ENCODE peak calls at places on chromosomes 16 and 17, in seven cellular contexts. One of them, this sample, is unnamed. For H3K27me3 and H3K4me1, the result is how much of the 10 kb centered on the place peaks cover.

GRCh38 chr17:37849617-37849972 is 74.6 kb upstream of the TBC1D3K start:
- DNase-seq in left ventricle myocardium inferior: no peak
- DNase-seq in right cardiac atrium: no peak
- DNase-seq in aorta: no peak
- DNase-seq in fibroblast of lung: no peak
- DNase-seq in stomach: no peak
- DNase-seq in sigmoid colon: no peak
- DNase-seq in this sample: no peak

GRCh38 chr17:9987779-9988585 is 82.9 kb upstream of the RCVRN start:
- DNase-seq in left ventricle myocardium inferior: peak
- DNase-seq in aorta: no peak
- DNase-seq in stomach: no peak
- DNase-seq in fibroblast of lung: peak
- DNase-seq in right cardiac atrium: peak
- DNase-seq in sigmoid colon: no peak
- DNase-seq in this sample: no peak

GRCh38 chr16:28607116-28607623 is 2.7 kb downstream of the SULT1A1 start:
- DNase-seq in fibroblast of lung: no peak
- DNase-seq in right cardiac atrium: no peak
- DNase-seq in aorta: peak
- DNase-seq in sigmoid colon: peak
- DNase-seq in stomach: no peak
- DNase-seq in left ventricle myocardium inferior: no peak
- DNase-seq in this sample: no peak

GRCh38 chr16:3029499-3030127 is 5.8 kb downstream of the THOC6 start:
- DNase-seq in left ventricle myocardium inferior: no peak
- DNase-seq in sigmoid colon: no peak
- DNase-seq in stomach: no peak
- DNase-seq in aorta: no peak
- DNase-seq in right cardiac atrium: no peak
- DNase-seq in fibroblast of lung: no peak
- DNase-seq in this sample: no peak

GRCh38 chr17:58691701-58692238 is at the start of gene TEX14:
- DNase-seq in sigmoid colon: no peak
- DNase-seq in right cardiac atrium: no peak
- DNase-seq in fibroblast of lung: no peak
- DNase-seq in stomach: no peak
- DNase-seq in left ventricle myocardium inferior: peak
- DNase-seq in aorta: no peak
- DNase-seq in this sample: no peak

GRCh38 chr16:20614201-20615141 is 38.3 kb upstream of the ACSM2B start:
- DNase-seq in aorta: no peak
- DNase-seq in sigmoid colon: no peak
- DNase-seq in fibroblast of lung: no peak
- DNase-seq in right cardiac atrium: peak
- DNase-seq in left ventricle myocardium inferior: no peak
- DNase-seq in stomach: no peak
- DNase-seq in this sample: no peak

GRCh38 chr17:61396586-61397085 is 3.0 kb upstream of the TBX2 start:
- DNase-seq in fibroblast of lung: peak
- DNase-seq in stomach: no peak
- DNase-seq in sigmoid colon: no peak
- DNase-seq in right cardiac atrium: no peak
- DNase-seq in aorta: no peak
- DNase-seq in left ventricle myocardium inferior: no peak
- DNase-seq in this sample: no peak

GRCh38 chr16:456891-457483 is 31.5 kb downstream of the RAB11FIP3 start:
- DNase-seq in aorta: no peak
- DNase-seq in left ventricle myocardium inferior: no peak
- DNase-seq in sigmoid colon: no peak
- DNase-seq in fibroblast of lung: peak
- DNase-seq in stomach: peak
- DNase-seq in right cardiac atrium: no peak
- DNase-seq in this sample: no peak

GRCh38 chr16:88561485-88562369 is 8.5 kb upstream of the ZC3H18 start:
- DNase-seq in right cardiac atrium: no peak
- DNase-seq in stomach: peak
- DNase-seq in fibroblast of lung: peak
- DNase-seq in sigmoid colon: no peak
- DNase-seq in aorta: peak
- DNase-seq in left ventricle myocardium inferior: no peak
- DNase-seq in this sample: peak

GRCh38 chr17:79777844-79778503 is at the start of gene CBX2:
- DNase-seq in stomach: peak
- DNase-seq in fibroblast of lung: peak
- DNase-seq in right cardiac atrium: peak
- DNase-seq in aorta: peak
- DNase-seq in left ventricle myocardium inferior: peak
- DNase-seq in sigmoid colon: peak
- DNase-seq in this sample: peak

GRCh38 chr17:42547001-42547461 is 5.7 kb upstream of the HSD17B1 start:
- DNase-seq in left ventricle myocardium inferior: no peak
- DNase-seq in stomach: no peak
- DNase-seq in aorta: no peak
- DNase-seq in sigmoid colon: no peak
- DNase-seq in right cardiac atrium: no peak
- DNase-seq in fibroblast of lung: no peak
- DNase-seq in this sample: no peak

GRCh38 chr17:50904522-50905459 is 38.6 kb upstream of the TOB1 start:
- DNase-seq in sigmoid colon: peak
- DNase-seq in stomach: peak
- DNase-seq in fibroblast of lung: no peak
- DNase-seq in left ventricle myocardium inferior: peak
- DNase-seq in right cardiac atrium: peak
- DNase-seq in aorta: peak
- DNase-seq in this sample: no peak

GRCh38 chr16:13110124-13110796 is 208.9 kb downstream of the SHISA9 start:
- DNase-seq in left ventricle myocardium inferior: no peak
- DNase-seq in stomach: no peak
- DNase-seq in sigmoid colon: peak
- DNase-seq in fibroblast of lung: no peak
- DNase-seq in aorta: peak
- DNase-seq in right cardiac atrium: no peak
- DNase-seq in this sample: no peak

GRCh38 chr17:74790206-74791066 is 14.3 kb upstream of the NAT9 start:
- DNase-seq in stomach: no peak
- DNase-seq in left ventricle myocardium inferior: no peak
- DNase-seq in right cardiac atrium: no peak
- DNase-seq in fibroblast of lung: no peak
- DNase-seq in sigmoid colon: no peak
- DNase-seq in aorta: no peak
- DNase-seq in this sample: no peak

GRCh38 chr17:18946536-18946935 is 5.4 kb upstream of the SLC5A10 start:
- DNase-seq in aorta: no peak
- DNase-seq in stomach: no peak
- DNase-seq in sigmoid colon: no peak
- DNase-seq in left ventricle myocardium inferior: no peak
- DNase-seq in fibroblast of lung: no peak
- DNase-seq in right cardiac atrium: no peak
- DNase-seq in this sample: no peak

GRCh38 chr17:52636443-52636842 is 477.9 kb upstream of the CA10 start:
- DNase-seq in fibroblast of lung: no peak
- DNase-seq in right cardiac atrium: no peak
- DNase-seq in stomach: no peak
- DNase-seq in left ventricle myocardium inferior: no peak
- DNase-seq in aorta: no peak
- DNase-seq in sigmoid colon: no peak
- DNase-seq in this sample: no peak

GRCh38 chr16:66950971-66951790 is 9.9 kb upstream of the CES3 start:
- DNase-seq in aorta: no peak
- DNase-seq in left ventricle myocardium inferior: no peak
- DNase-seq in right cardiac atrium: no peak
- DNase-seq in fibroblast of lung: no peak
- DNase-seq in stomach: no peak
- DNase-seq in sigmoid colon: no peak
- DNase-seq in this sample: no peak

GRCh38 chr16:72829846-72830620 is 217.9 kb downstream of the ZFHX3 start:
- DNase-seq in right cardiac atrium: no peak
- DNase-seq in sigmoid colon: no peak
- DNase-seq in left ventricle myocardium inferior: no peak
- DNase-seq in fibroblast of lung: no peak
- DNase-seq in stomach: no peak
- DNase-seq in aorta: no peak
- DNase-seq in this sample: no peak

GRCh38 chr16:67632415-67633172 is 12.3 kb upstream of the CARMIL2 start:
- DNase-seq in fibroblast of lung: peak
- DNase-seq in left ventricle myocardium inferior: peak
- DNase-seq in sigmoid colon: peak
- DNase-seq in right cardiac atrium: peak
- DNase-seq in stomach: no peak
- DNase-seq in aorta: peak
- DNase-seq in this sample: no peak

GRCh38 chr16:11383481-11384183 is 38.4 kb downstream of the RMI2 start:
- DNase-seq in right cardiac atrium: no peak
- DNase-seq in sigmoid colon: peak
- DNase-seq in stomach: no peak
- DNase-seq in fibroblast of lung: no peak
- DNase-seq in aorta: peak
- DNase-seq in left ventricle myocardium inferior: no peak
- DNase-seq in this sample: no peak

GRCh38 chr16:2535644-2536021 is 2.2 kb upstream of the PDPK1 start:
- DNase-seq in right cardiac atrium: peak
- DNase-seq in fibroblast of lung: peak
- DNase-seq in aorta: peak
- DNase-seq in left ventricle myocardium inferior: no peak
- DNase-seq in stomach: no peak
- DNase-seq in sigmoid colon: peak
- DNase-seq in this sample: peak

GRCh38 chr16:13005836-13006235 is 104.4 kb downstream of the SHISA9 start:
- DNase-seq in aorta: no peak
- DNase-seq in sigmoid colon: no peak
- DNase-seq in right cardiac atrium: no peak
- DNase-seq in stomach: no peak
- DNase-seq in fibroblast of lung: no peak
- DNase-seq in left ventricle myocardium inferior: no peak
- DNase-seq in this sample: no peak

GRCh38 chr16:12386076-12386641 is 409.6 kb downstream of the SNX29 start:
- DNase-seq in sigmoid colon: no peak
- DNase-seq in fibroblast of lung: no peak
- DNase-seq in left ventricle myocardium inferior: no peak
- DNase-seq in stomach: no peak
- DNase-seq in aorta: no peak
- DNase-seq in right cardiac atrium: no peak
- DNase-seq in this sample: no peak

GRCh38 chr16:29009050-29009837 is 24.4 kb downstream of the LAT start:
- DNase-seq in right cardiac atrium: no peak
- DNase-seq in fibroblast of lung: no peak
- DNase-seq in stomach: no peak
- DNase-seq in aorta: no peak
- DNase-seq in left ventricle myocardium inferior: no peak
- DNase-seq in sigmoid colon: no peak
- DNase-seq in this sample: no peak

GRCh38 chr16:83714286-83714685 is 93.5 kb upstream of the HSBP1 start:
- DNase-seq in right cardiac atrium: no peak
- DNase-seq in stomach: no peak
- DNase-seq in aorta: no peak
- DNase-seq in left ventricle myocardium inferior: no peak
- DNase-seq in sigmoid colon: no peak
- DNase-seq in fibroblast of lung: no peak
- DNase-seq in this sample: no peak

GRCh38 chr17:1829189-1829578 is 518 bp downstream of the SMYD4 start:
- DNase-seq in stomach: no peak
- DNase-seq in fibroblast of lung: peak
- DNase-seq in aorta: no peak
- DNase-seq in right cardiac atrium: peak
- DNase-seq in sigmoid colon: peak
- DNase-seq in left ventricle myocardium inferior: no peak
- DNase-seq in this sample: no peak

GRCh38 chr17:55265434-55266021 is 768 bp downstream of the HLF start:
- DNase-seq in stomach: no peak
- DNase-seq in right cardiac atrium: peak
- DNase-seq in left ventricle myocardium inferior: no peak
- DNase-seq in fibroblast of lung: no peak
- DNase-seq in aorta: peak
- DNase-seq in sigmoid colon: peak
- DNase-seq in this sample: peak

GRCh38 chr17:45680360-45680759 is 103.8 kb upstream of the CRHR1 start:
- DNase-seq in left ventricle myocardium inferior: no peak
- DNase-seq in right cardiac atrium: no peak
- DNase-seq in sigmoid colon: no peak
- DNase-seq in stomach: no peak
- DNase-seq in aorta: no peak
- DNase-seq in fibroblast of lung: no peak
- DNase-seq in this sample: no peak
- H3K27me3 ChIP-seq in left ventricle myocardium inferior: half or more
- H3K27me3 ChIP-seq in right cardiac atrium: under half
- H3K27me3 ChIP-seq in sigmoid colon: under half
- H3K27me3 ChIP-seq in stomach: under half
- H3K27me3 ChIP-seq in aorta: under half
- H3K27me3 ChIP-seq in fibroblast of lung: under half
- H3K27me3 ChIP-seq in this sample: under half

GRCh38 chr17:41498276-41498675 is 7.1 kb downstream of the KRT13 start:
- DNase-seq in aorta: no peak
- DNase-seq in sigmoid colon: no peak
- DNase-seq in right cardiac atrium: no peak
- DNase-seq in stomach: no peak
- DNase-seq in left ventricle myocardium inferior: no peak
- DNase-seq in fibroblast of lung: no peak
- DNase-seq in this sample: no peak
- H3K4me1 ChIP-seq in aorta: under half
- H3K4me1 ChIP-seq in sigmoid colon: under half
- H3K4me1 ChIP-seq in right cardiac atrium: under half
- H3K4me1 ChIP-seq in stomach: under half
- H3K4me1 ChIP-seq in left ventricle myocardium inferior: under half
- H3K4me1 ChIP-seq in fibroblast of lung: under half
- H3K4me1 ChIP-seq in this sample: under half

DNA sequence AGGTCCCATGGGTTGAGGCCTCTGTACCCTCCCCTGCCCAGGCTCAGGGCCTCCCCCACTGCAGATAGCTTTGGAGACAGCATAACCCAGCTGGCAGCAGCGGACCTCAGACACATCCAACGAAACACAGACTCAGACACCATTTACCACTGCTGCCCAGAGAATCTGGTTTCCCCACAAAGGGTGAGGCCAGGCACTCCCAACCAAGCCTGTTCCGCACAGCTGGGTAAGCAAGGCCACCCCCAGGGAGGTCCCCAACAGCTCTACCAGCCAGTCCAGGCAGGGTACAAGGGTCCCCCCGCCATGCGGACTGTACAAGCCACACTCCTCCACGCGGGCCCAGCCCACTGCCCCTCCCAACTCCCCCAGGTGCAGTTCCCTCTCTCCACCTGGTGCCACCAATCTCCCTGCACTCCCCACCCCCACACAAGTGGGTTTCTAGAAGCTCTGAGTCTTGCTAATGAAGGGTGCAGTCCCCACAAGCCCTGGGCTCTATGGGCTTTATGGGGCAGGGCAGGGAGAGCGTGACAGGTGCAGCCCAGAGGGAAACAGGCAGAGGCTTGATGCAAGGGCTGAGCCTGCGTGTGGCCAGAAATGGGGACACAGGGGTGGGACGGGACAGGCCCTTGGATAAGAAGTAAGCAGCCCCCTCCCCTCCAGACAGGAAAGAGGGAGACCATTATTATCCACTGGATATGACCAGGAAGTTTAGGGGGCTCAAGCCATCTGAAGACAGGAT is 8.8 kb downstream of the RHBDF2 start:
- DNase-seq in aorta: no peak
- DNase-seq in fibroblast of lung: no peak
- DNase-seq in sigmoid colon: no peak
- DNase-seq in stomach: no peak
- DNase-seq in right cardiac atrium: no peak
- DNase-seq in left ventricle myocardium inferior: no peak
- DNase-seq in this sample: peak
- H3K27me3 ChIP-seq in aorta: under half
- H3K27me3 ChIP-seq in fibroblast of lung: under half
- H3K27me3 ChIP-seq in sigmoid colon: under half
- H3K27me3 ChIP-seq in stomach: under half
- H3K27me3 ChIP-seq in right cardiac atrium: under half
- H3K27me3 ChIP-seq in left ventricle myocardium inferior: under half
- H3K27me3 ChIP-seq in this sample: under half

GRCh38 chr17:7020894-7021664 is 1.8 kb upstream of the BCL6B start:
- DNase-seq in fibroblast of lung: no peak
- DNase-seq in stomach: no peak
- DNase-seq in right cardiac atrium: no peak
- DNase-seq in aorta: no peak
- DNase-seq in left ventricle myocardium inferior: no peak
- DNase-seq in sigmoid colon: no peak
- DNase-seq in this sample: no peak
- H3K4me1 ChIP-seq in fibroblast of lung: under half
- H3K4me1 ChIP-seq in stomach: half or more
- H3K4me1 ChIP-seq in right cardiac atrium: under half
- H3K4me1 ChIP-seq in aorta: under half
- H3K4me1 ChIP-seq in left ventricle myocardium inferior: half or more
- H3K4me1 ChIP-seq in sigmoid colon: half or more
- H3K4me1 ChIP-seq in this sample: under half

This sample was measured in CD8-positive, alpha-beta memory T cell.